ENCODE peak calls at places on chromosomes 4 and X, in ten cellular contexts. F is stimulated activated CD4-positive, alpha-beta T cell treated with anti-CD3 and anti-CD28 coated beads, Interleukin-4, amount 100 ng/mL, for 24 hours; H is KBM-7; D is hypothalamus; B is NCI-H1417; Q is mucosa of gallbladder; T is HCEC 1CT; G is T-helper 17 cell; Y is neural progenitor cell; I is tibial artery. N is an unnamed sample.
A peak's percentile ranks its signal among the peaks of the same experiment; 100 is the strongest.

GRCh38 chrX:16239211-16239610 is 71.9 kb downstream of the MAGEB17 start:
- DNase-seq in Q (peak; percentile 35), G (no peak), H (no peak), F (no peak), Y (no peak), T (peak; percentile 81), I (no peak), D (no peak), B (no peak), N (no peak)

GRCh38 chr4:1004071-1004418 is 7.4 kb upstream of the FGFRL1 start:
- DNase-seq in I (no peak), D (no peak), T (no peak), H (no peak), F (no peak), Q (no peak), B (no peak), Y (no peak), G (no peak), N (no peak)

GRCh38 chrX:4182010-4182806 is 468.8 kb upstream of the PRKX start:
- DNase-seq in H (no peak), G (no peak), Y (no peak), B (no peak), D (no peak), I (no peak), Q (no peak), T (no peak), F (no peak), N (no peak)

GRCh38 chrX:114798902-114799301 is 215.0 kb downstream of the HTR2C start:
- DNase-seq in B (no peak), F (no peak), Q (no peak), T (peak; percentile 42), H (no peak), I (no peak), Y (no peak), G (no peak), D (no peak), N (no peak)

GRCh38 chr4:20618010-20618409 is 82.2 kb upstream of the PACRGL start:
- DNase-seq in B (no peak), Y (peak; percentile 57), G (no peak), H (no peak), F (no peak), D (peak; percentile 7), Q (peak; percentile 68), I (no peak), T (no peak), N (peak; percentile 81)

GRCh38 chr4:83197555-83198235 is 83.2 kb upstream of the PLAC8 start:
- DNase-seq in Q (no peak), H (peak; percentile 93), D (no peak), Y (no peak), B (no peak), G (no peak), I (no peak), F (no peak), T (no peak), N (no peak)

GRCh38 chr4:7808181-7808580 is 131.5 kb downstream of the AFAP1 start:
- DNase-seq in Y (no peak), T (no peak), F (no peak), G (no peak), H (no peak), Q (no peak), B (no peak), D (no peak), I (peak; percentile 12), N (no peak)

GRCh38 chrX:73932522-73932921 is 369.5 kb downstream of the CHIC1 start:
- DNase-seq in Y (no peak), B (no peak), Q (no peak), G (no peak), F (no peak), D (no peak), T (no peak), I (no peak), H (no peak), N (no peak)

GRCh38 chr4:35300996-35301774 is 943.1 kb downstream of the ARAP2 start:
- DNase-seq in B (no peak), I (no peak), F (no peak), Y (peak; percentile 89), G (no peak), T (no peak), D (no peak), Q (no peak), H (no peak), N (peak; percentile 2)

GRCh38 chrX:68784816-68785215 is 44.0 kb upstream of the EFNB1 start:
- DNase-seq in F (no peak), Q (no peak), D (no peak), Y (no peak), B (no peak), T (no peak), H (no peak), G (no peak), I (no peak), N (no peak)

GRCh38 chr4:173248690-173249089 is 80.1 kb downstream of the GALNT7 start:
- DNase-seq in Q (no peak), T (no peak), H (no peak), I (no peak), F (no peak), B (no peak), Y (no peak), G (no peak), D (no peak), N (no peak)

GRCh38 chr4:140829825-140830224 is 73.6 kb upstream of the TBC1D9 start:
- DNase-seq in F (no peak), I (no peak), G (no peak), Q (no peak), B (no peak), Y (no peak), T (no peak), H (no peak), D (no peak), N (no peak)